ENCODE peak calls at places on chromosome 5, in nine cellular contexts. One of them, this sample, is unnamed.

GRCh38 chr5:119271758-119272730 is 83.8 kb upstream of the TNFAIP8 start:
- DNase-seq in fibroblast of lung: no peak
- DNase-seq in cardiac fibroblast: no peak
- DNase-seq in GM20000: no peak
- DNase-seq in glutamatergic neuron: no peak
- DNase-seq in cardiac muscle cell: no peak
- DNase-seq in B cell: no peak
- DNase-seq in WTC11: no peak
- DNase-seq in RWPE1: no peak
- DNase-seq in this sample: no peak

GRCh38 chr5:4339949-4340348 is 744.3 kb downstream of the IRX1 start:
- DNase-seq in fibroblast of lung: no peak
- DNase-seq in cardiac fibroblast: no peak
- DNase-seq in GM20000: no peak
- DNase-seq in glutamatergic neuron: no peak
- DNase-seq in cardiac muscle cell: no peak
- DNase-seq in B cell: no peak
- DNase-seq in WTC11: no peak
- DNase-seq in RWPE1: no peak
- DNase-seq in this sample: no peak

GRCh38 chr5:56812110-56812509 is 3.2 kb upstream of the MAP3K1 start:
- DNase-seq in fibroblast of lung: no peak
- DNase-seq in cardiac fibroblast: no peak
- DNase-seq in GM20000: no peak
- DNase-seq in glutamatergic neuron: no peak
- DNase-seq in cardiac muscle cell: no peak
- DNase-seq in B cell: no peak
- DNase-seq in WTC11: no peak
- DNase-seq in RWPE1: no peak
- DNase-seq in this sample: no peak

GRCh38 chr5:94693043-94693822 is 74.8 kb downstream of the SLF1 start:
- DNase-seq in fibroblast of lung: peak
- DNase-seq in cardiac fibroblast: peak
- DNase-seq in GM20000: no peak
- DNase-seq in glutamatergic neuron: no peak
- DNase-seq in cardiac muscle cell: peak
- DNase-seq in B cell: no peak
- DNase-seq in WTC11: no peak
- DNase-seq in RWPE1: peak
- DNase-seq in this sample: no peak

GRCh38 chr5:119400248-119400647 is 44.4 kb downstream of the TNFAIP8 start:
- DNase-seq in fibroblast of lung: no peak
- DNase-seq in cardiac fibroblast: no peak
- DNase-seq in GM20000: no peak
- DNase-seq in glutamatergic neuron: no peak
- DNase-seq in cardiac muscle cell: no peak
- DNase-seq in B cell: no peak
- DNase-seq in WTC11: no peak
- DNase-seq in RWPE1: peak
- DNase-seq in this sample: no peak

GRCh38 chr5:149853701-149854100 is 90.9 kb downstream of the PDE6A start:
- DNase-seq in fibroblast of lung: no peak
- DNase-seq in cardiac fibroblast: no peak
- DNase-seq in GM20000: no peak
- DNase-seq in glutamatergic neuron: peak
- DNase-seq in cardiac muscle cell: no peak
- DNase-seq in B cell: no peak
- DNase-seq in WTC11: no peak
- DNase-seq in RWPE1: no peak
- DNase-seq in this sample: no peak

GRCh38 chr5:38423536-38424178 is 132.8 kb downstream of the LIFR start:
- DNase-seq in fibroblast of lung: no peak
- DNase-seq in cardiac fibroblast: no peak
- DNase-seq in GM20000: no peak
- DNase-seq in glutamatergic neuron: peak
- DNase-seq in cardiac muscle cell: no peak
- DNase-seq in B cell: no peak
- DNase-seq in WTC11: no peak
- DNase-seq in RWPE1: no peak
- DNase-seq in this sample: no peak

GRCh38 chr5:16935271-16936149 is 578 bp downstream of the MYO10 start:
- DNase-seq in fibroblast of lung: peak
- DNase-seq in cardiac fibroblast: peak
- DNase-seq in GM20000: peak
- DNase-seq in glutamatergic neuron: peak
- DNase-seq in cardiac muscle cell: no peak
- DNase-seq in B cell: peak
- DNase-seq in WTC11: peak
- DNase-seq in RWPE1: peak
- DNase-seq in this sample: peak

GRCh38 chr5:171835066-171835465 is 49.4 kb downstream of the SMIM23 start:
- DNase-seq in fibroblast of lung: no peak
- DNase-seq in cardiac fibroblast: no peak
- DNase-seq in GM20000: no peak
- DNase-seq in glutamatergic neuron: no peak
- DNase-seq in cardiac muscle cell: no peak
- DNase-seq in B cell: no peak
- DNase-seq in WTC11: no peak
- DNase-seq in RWPE1: peak
- DNase-seq in this sample: no peak

GRCh38 chr5:141475625-141476131 is at the start of gene PCDHGC3:
- DNase-seq in fibroblast of lung: peak
- DNase-seq in cardiac fibroblast: peak
- DNase-seq in GM20000: peak
- DNase-seq in glutamatergic neuron: peak
- DNase-seq in cardiac muscle cell: peak
- DNase-seq in B cell: no peak
- DNase-seq in WTC11: peak
- DNase-seq in RWPE1: peak
- DNase-seq in this sample: peak
- TF ChIP-seq CTCF in fibroblast of lung: peak
- TF ChIP-seq CTCF in cardiac fibroblast: peak
- TF ChIP-seq CTCF in GM20000: peak
- TF ChIP-seq CTCF in glutamatergic neuron: peak
- TF ChIP-seq CTCF in cardiac muscle cell: peak
- TF ChIP-seq CTCF in B cell: no peak
- TF ChIP-seq CTCF in WTC11: no peak
- TF ChIP-seq CTCF in RWPE1: peak
- TF ChIP-seq CTCF in this sample: peak

GRCh38 chr5:139088024-139088423 is 110.1 kb downstream of the SIL1 start:
- DNase-seq in fibroblast of lung: no peak
- DNase-seq in cardiac fibroblast: no peak
- DNase-seq in GM20000: no peak
- DNase-seq in glutamatergic neuron: no peak
- DNase-seq in cardiac muscle cell: no peak
- DNase-seq in B cell: no peak
- DNase-seq in WTC11: no peak
- DNase-seq in RWPE1: no peak
- DNase-seq in this sample: no peak

GRCh38 chr5:139094154-139095131 is 103.7 kb downstream of the SIL1 start:
- DNase-seq in fibroblast of lung: no peak
- DNase-seq in cardiac fibroblast: no peak
- DNase-seq in GM20000: no peak
- DNase-seq in glutamatergic neuron: no peak
- DNase-seq in cardiac muscle cell: no peak
- DNase-seq in B cell: no peak
- DNase-seq in WTC11: no peak
- DNase-seq in RWPE1: no peak
- DNase-seq in this sample: peak

GRCh38 chr5:139090566-139090965 is 107.6 kb downstream of the SIL1 start:
- DNase-seq in fibroblast of lung: no peak
- DNase-seq in cardiac fibroblast: no peak
- DNase-seq in GM20000: no peak
- DNase-seq in glutamatergic neuron: no peak
- DNase-seq in cardiac muscle cell: no peak
- DNase-seq in B cell: no peak
- DNase-seq in WTC11: no peak
- DNase-seq in RWPE1: no peak
- DNase-seq in this sample: no peak

GRCh38 chr5:139092741-139093140 is 105.4 kb downstream of the SIL1 start:
- DNase-seq in fibroblast of lung: no peak
- DNase-seq in cardiac fibroblast: no peak
- DNase-seq in GM20000: no peak
- DNase-seq in glutamatergic neuron: no peak
- DNase-seq in cardiac muscle cell: no peak
- DNase-seq in B cell: no peak
- DNase-seq in WTC11: no peak
- DNase-seq in RWPE1: no peak
- DNase-seq in this sample: no peak

GRCh38 chr5:139091439-139092156 is 106.6 kb downstream of the SIL1 start:
- DNase-seq in fibroblast of lung: peak
- DNase-seq in cardiac fibroblast: peak
- DNase-seq in GM20000: no peak
- DNase-seq in glutamatergic neuron: no peak
- DNase-seq in cardiac muscle cell: peak
- DNase-seq in B cell: no peak
- DNase-seq in WTC11: no peak
- DNase-seq in RWPE1: no peak
- DNase-seq in this sample: no peak
- TF ChIP-seq CTCF in fibroblast of lung: peak
- TF ChIP-seq CTCF in cardiac fibroblast: no peak
- TF ChIP-seq CTCF in GM20000: no peak
- TF ChIP-seq CTCF in glutamatergic neuron: no peak
- TF ChIP-seq CTCF in cardiac muscle cell: peak
- TF ChIP-seq CTCF in B cell: no peak
- TF ChIP-seq CTCF in WTC11: peak
- TF ChIP-seq CTCF in RWPE1: no peak
- TF ChIP-seq CTCF in this sample: peak

GRCh38 chr5:96720408-96720807 is 58.2 kb downstream of the CAST start:
- DNase-seq in fibroblast of lung: no peak
- DNase-seq in cardiac fibroblast: no peak
- DNase-seq in GM20000: no peak
- DNase-seq in glutamatergic neuron: no peak
- DNase-seq in cardiac muscle cell: no peak
- DNase-seq in B cell: no peak
- DNase-seq in WTC11: no peak
- DNase-seq in RWPE1: no peak
- DNase-seq in this sample: no peak
- TF ChIP-seq CTCF in fibroblast of lung: no peak
- TF ChIP-seq CTCF in cardiac fibroblast: peak
- TF ChIP-seq CTCF in GM20000: no peak
- TF ChIP-seq CTCF in glutamatergic neuron: peak
- TF ChIP-seq CTCF in cardiac muscle cell: no peak
- TF ChIP-seq CTCF in B cell: no peak
- TF ChIP-seq CTCF in WTC11: no peak
- TF ChIP-seq CTCF in RWPE1: no peak
- TF ChIP-seq CTCF in this sample: no peak

DNA sequence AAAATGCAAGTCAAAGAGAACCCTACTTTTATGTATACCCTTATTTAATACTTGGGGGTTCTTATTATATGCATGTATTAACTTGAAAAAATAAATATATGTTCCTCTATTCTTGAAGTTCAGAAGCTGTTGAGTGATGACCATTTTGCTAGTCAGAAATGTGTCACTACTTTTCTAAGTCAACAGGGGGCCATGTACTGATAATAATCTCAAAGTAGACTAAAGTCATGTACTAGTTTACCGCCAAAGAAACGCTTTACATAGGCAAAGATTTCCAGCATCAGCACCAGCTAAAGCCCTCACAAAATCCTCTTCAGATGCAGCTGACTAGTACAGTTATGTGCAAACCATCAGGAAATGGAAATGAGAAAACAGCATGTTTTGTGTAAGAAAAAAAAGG is 5.7 kb upstream of the BHMT start:
- DNase-seq in fibroblast of lung: no peak
- DNase-seq in cardiac fibroblast: no peak
- DNase-seq in GM20000: no peak
- DNase-seq in glutamatergic neuron: no peak
- DNase-seq in cardiac muscle cell: no peak
- DNase-seq in B cell: no peak
- DNase-seq in WTC11: no peak
- DNase-seq in RWPE1: no peak
- DNase-seq in this sample: no peak
- TF ChIP-seq CTCF in fibroblast of lung: no peak
- TF ChIP-seq CTCF in cardiac fibroblast: no peak
- TF ChIP-seq CTCF in GM20000: no peak
- TF ChIP-seq CTCF in glutamatergic neuron: no peak
- TF ChIP-seq CTCF in cardiac muscle cell: no peak
- TF ChIP-seq CTCF in B cell: no peak
- TF ChIP-seq CTCF in WTC11: no peak
- TF ChIP-seq CTCF in RWPE1: no peak
- TF ChIP-seq CTCF in this sample: no peak

GRCh38 chr5:18778226-18778625 is 1144.0 kb downstream of the TAF11L14 start:
- DNase-seq in fibroblast of lung: no peak
- DNase-seq in cardiac fibroblast: no peak
- DNase-seq in GM20000: no peak
- DNase-seq in glutamatergic neuron: no peak
- DNase-seq in cardiac muscle cell: no peak
- DNase-seq in B cell: no peak
- DNase-seq in WTC11: no peak
- DNase-seq in RWPE1: no peak
- DNase-seq in this sample: no peak

GRCh38 chr5:18771097-18771610 is 1136.9 kb downstream of the TAF11L14 start:
- DNase-seq in fibroblast of lung: no peak
- DNase-seq in cardiac fibroblast: no peak
- DNase-seq in GM20000: no peak
- DNase-seq in glutamatergic neuron: no peak
- DNase-seq in cardiac muscle cell: no peak
- DNase-seq in B cell: no peak
- DNase-seq in WTC11: no peak
- DNase-seq in RWPE1: no peak
- DNase-seq in this sample: no peak

GRCh38 chr5:18772475-18772874 is 1138.2 kb downstream of the TAF11L14 start:
- DNase-seq in fibroblast of lung: no peak
- DNase-seq in cardiac fibroblast: no peak
- DNase-seq in GM20000: no peak
- DNase-seq in glutamatergic neuron: no peak
- DNase-seq in cardiac muscle cell: no peak
- DNase-seq in B cell: no peak
- DNase-seq in WTC11: no peak
- DNase-seq in RWPE1: peak
- DNase-seq in this sample: no peak
- TF ChIP-seq CTCF in fibroblast of lung: no peak
- TF ChIP-seq CTCF in cardiac fibroblast: no peak
- TF ChIP-seq CTCF in GM20000: no peak
- TF ChIP-seq CTCF in glutamatergic neuron: no peak
- TF ChIP-seq CTCF in cardiac muscle cell: no peak
- TF ChIP-seq CTCF in B cell: no peak
- TF ChIP-seq CTCF in WTC11: no peak
- TF ChIP-seq CTCF in RWPE1: peak
- TF ChIP-seq CTCF in this sample: peak